ENCODE peak calls at places on chromosomes 5 and 9, in four cellular contexts. V is GM23248, E is HCT116, I is colonic mucosa. S is an unnamed sample. For H3K4me1 and H3K36me3, the result is how much of the 10 kb centered on the place peaks cover.

GRCh38 chr9:12554636-12555035 is 138.5 kb upstream of the TYRP1 start:
- DNase-seq in V (peak), E (no peak), I (no peak), S (peak)

GRCh38 chr5:128201065-128201926 is 117.7 kb downstream of the SLC12A2 start:
- DNase-seq in V (peak), E (no peak), I (peak), S (peak)

GRCh38 chr5:114782217-114782616 is 387.5 kb downstream of the TRIM36 start:
- DNase-seq in V (no peak), E (no peak), I (no peak), S (no peak)

GRCh38 chr5:170366276-170366675 is 22.9 kb downstream of the KCNMB1 start:
- DNase-seq in V (no peak), E (no peak), I (no peak), S (no peak)

GRCh38 chr9:107932601-107933000 is 443.0 kb upstream of the KLF4 start:
- DNase-seq in V (peak), E (no peak), I (no peak), S (no peak)

GRCh38 chr9:72718503-72718902 is 197.1 kb downstream of the TMC1 start:
- DNase-seq in V (no peak), E (no peak), I (no peak), S (peak)

GRCh38 chr5:132686193-132686592 is 12.4 kb downstream of the IL4 start:
- DNase-seq in V (no peak), E (no peak), I (no peak), S (no peak)

GRCh38 chr5:133942589-133943474 is 25.6 kb downstream of the C5orf15 start:
- DNase-seq in V (peak), E (no peak), I (no peak), S (peak)

GRCh38 chr5:158727771-158728311 is 371.9 kb downstream of the EBF1 start:
- DNase-seq in V (peak), E (no peak), I (no peak), S (no peak)

GRCh38 chr5:142388696-142389095 is 63.9 kb upstream of the SPRY4 start:
- DNase-seq in V (no peak), E (no peak), I (no peak), S (no peak)

GRCh38 chr5:59583810-59584562 is 309.5 kb downstream of the PDE4D start:
- DNase-seq in V (no peak), E (no peak), I (peak), S (no peak)

GRCh38 chr5:141814064-141814982 is 63.9 kb downstream of the PCDH1 start:
- DNase-seq in V (peak), E (peak), I (peak), S (peak)

GRCh38 chr5:134003957-134004625 is 684 bp downstream of the VDAC1 start:
- DNase-seq in V (peak), E (no peak), I (peak), S (peak)

GRCh38 chr9:95819636-95820035 is 55.9 kb upstream of the ERCC6L2 start:
- DNase-seq in V (no peak), E (no peak), I (no peak), S (peak)

GRCh38 chr5:140294753-140295152 is 8.1 kb downstream of the PFDN1 start:
- DNase-seq in V (no peak), E (no peak), I (no peak), S (no peak)

GRCh38 chr5:172280937-172281336 is 2.6 kb downstream of the UBTD2 start:
- DNase-seq in V (peak), E (no peak), I (no peak), S (no peak)

GRCh38 chr5:179129607-179130071 is 69.5 kb downstream of the ZNF354C start:
- DNase-seq in V (no peak), E (no peak), I (no peak), S (peak)

GRCh38 chr5:73902327-73903051 is 276.5 kb downstream of the ARHGEF28 start:
- DNase-seq in V (peak), E (peak), I (no peak), S (peak)

GRCh38 chr9:121725008-121725795 is 73.8 kb downstream of the DAB2IP start:
- DNase-seq in V (peak), E (no peak), I (peak), S (no peak)

GRCh38 chr9:116767219-116767618 is 80.1 kb downstream of the TRIM32 start:
- DNase-seq in V (no peak), E (no peak), I (no peak), S (peak)

GRCh38 chr5:157222506-157223230 is 42.0 kb downstream of the ITK start:
- DNase-seq in V (peak), E (no peak), I (no peak), S (no peak)

DNA sequence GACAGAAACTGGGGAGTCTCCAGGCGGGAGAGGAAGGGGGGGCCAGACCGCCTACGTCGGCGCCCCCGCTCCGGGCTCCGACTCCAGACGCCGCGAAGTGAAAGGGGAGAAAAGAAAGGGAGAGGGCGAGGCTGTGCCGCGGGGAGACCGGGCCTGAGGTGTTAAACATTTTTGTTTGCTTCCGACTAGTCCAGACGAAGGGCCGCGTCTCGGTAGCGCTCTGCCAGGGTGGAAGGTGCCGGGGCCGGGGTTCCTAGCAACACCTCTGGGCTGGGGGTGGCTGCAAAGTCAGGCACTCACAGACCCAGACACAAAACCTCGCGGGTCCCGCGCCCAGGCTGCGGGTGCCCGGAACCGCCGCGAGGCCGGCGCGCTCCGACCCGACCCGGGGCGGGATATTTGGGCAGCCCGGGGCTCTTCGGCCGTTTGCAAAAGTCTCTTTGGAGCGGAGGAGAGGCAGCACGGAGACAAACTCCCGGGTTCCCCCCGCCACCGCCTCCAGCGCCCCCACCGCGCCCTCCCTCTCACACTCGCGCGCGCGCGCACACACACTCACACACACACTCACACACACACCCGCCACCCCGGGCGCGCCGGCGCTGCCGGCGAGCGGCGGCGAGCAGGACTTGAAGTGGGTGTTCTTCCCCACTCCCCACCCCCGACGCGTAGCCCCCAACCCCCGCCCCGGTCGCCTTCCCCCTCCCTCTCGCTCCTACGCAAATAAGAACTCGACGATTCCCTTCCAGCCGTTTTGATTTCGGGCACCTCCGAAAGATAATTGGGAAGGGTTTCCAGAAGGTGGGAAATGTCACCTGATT is 564 bp upstream of the FST start:
- DNase-seq in V (peak), E (no peak), I (peak), S (peak)
- H3K9ac ChIP-seq in V (peak), E (no peak), I (peak), S (peak)

GRCh38 chr5:57627661-57628060 is 145.1 kb upstream of the ACTBL2 start:
- DNase-seq in V (no peak), E (no peak), I (no peak), S (no peak)

GRCh38 chr5:57621624-57622023 is 139.0 kb upstream of the ACTBL2 start:
- DNase-seq in V (no peak), E (no peak), I (no peak), S (no peak)

GRCh38 chr5:57626703-57627102 is 144.1 kb upstream of the ACTBL2 start:
- DNase-seq in V (peak), E (no peak), I (no peak), S (no peak)
- H3K4me1 ChIP-seq in V (under half), E (under half), I (under half), S (under half)

GRCh38 chr5:87410941-87411340 is 1.8 kb downstream of the CCNH start:
- DNase-seq in V (peak), E (no peak), I (no peak), S (no peak)
- H3K36me3 ChIP-seq in V (under half), E (under half), I (under half), S (under half)

GRCh38 chr5:96861044-96861443 is 15.3 kb upstream of the ERAP2 start:
- DNase-seq in V (no peak), E (no peak), I (no peak), S (no peak)
- H3K9ac ChIP-seq in V (no peak), E (no peak), I (no peak), S (no peak)

GRCh38 chr5:111229126-111229525 is 4.9 kb downstream of the CAMK4 start:
- DNase-seq in V (no peak), E (no peak), I (no peak), S (no peak)

GRCh38 chr5:111227226-111227782 is 3.1 kb downstream of the CAMK4 start:
- DNase-seq in V (no peak), E (no peak), I (no peak), S (no peak)

GRCh38 chr5:111225926-111226325 is 1.7 kb downstream of the CAMK4 start:
- DNase-seq in V (no peak), E (no peak), I (no peak), S (no peak)

GRCh38 chr5:111226556-111226955 is 2.4 kb downstream of the CAMK4 start:
- DNase-seq in V (no peak), E (no peak), I (no peak), S (no peak)

GRCh38 chr5:111227805-111228204 is 3.6 kb downstream of the CAMK4 start:
- DNase-seq in V (peak), E (no peak), I (peak), S (no peak)
- H3K4me1 ChIP-seq in V (under half), E (under half), I (under half), S (under half)

GRCh38 chr9:128262687-128263086 is 13.1 kb downstream of the GOLGA2 start:
- DNase-seq in V (no peak), E (no peak), I (no peak), S (no peak)
- H3K36me3 ChIP-seq in V (half or more), E (under half), I (under half), S (half or more)

GRCh38 chr9:35691325-35691631 is 1.6 kb upstream of the TPM2 start:
- DNase-seq in V (no peak), E (no peak), I (no peak), S (no peak)
- H3K9ac ChIP-seq in V (peak), E (peak), I (peak), S (peak)

DNA sequence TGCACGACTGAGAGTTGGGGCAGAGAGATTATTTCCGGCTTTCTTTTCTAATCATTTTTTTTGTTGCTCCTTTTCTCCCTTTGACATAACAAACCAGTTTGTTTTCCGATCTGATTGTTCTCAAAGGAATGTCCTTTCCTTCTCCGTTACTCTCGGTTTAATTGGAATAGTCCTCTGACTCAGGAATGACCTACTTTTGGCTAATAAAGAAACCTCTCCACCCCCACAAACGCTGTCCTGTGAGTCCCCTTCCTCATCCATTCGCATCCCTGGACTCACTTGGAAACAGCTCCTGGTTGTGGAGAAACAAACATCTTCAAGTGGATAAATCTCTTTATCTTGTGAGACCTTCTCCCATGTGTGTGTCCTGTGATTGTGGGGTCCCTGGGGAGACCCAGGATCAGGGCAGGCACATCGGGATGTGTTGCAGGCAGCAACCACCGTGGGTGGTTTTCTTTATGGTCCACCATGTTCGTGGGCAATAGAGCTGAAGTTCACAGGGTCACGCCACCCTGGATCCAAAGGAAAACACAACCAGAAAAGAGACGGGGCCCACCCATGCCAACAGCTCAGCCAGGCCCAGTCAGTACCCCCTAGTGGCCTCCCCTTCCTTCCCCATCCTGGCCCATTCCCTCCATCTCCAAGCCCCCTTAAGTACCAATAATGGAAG is 45.2 kb upstream of the NEK6 start:
- DNase-seq in V (peak), E (no peak), I (no peak), S (peak)
- H3K4me1 ChIP-seq in V (under half), E (under half), I (under half), S (under half)

DNA sequence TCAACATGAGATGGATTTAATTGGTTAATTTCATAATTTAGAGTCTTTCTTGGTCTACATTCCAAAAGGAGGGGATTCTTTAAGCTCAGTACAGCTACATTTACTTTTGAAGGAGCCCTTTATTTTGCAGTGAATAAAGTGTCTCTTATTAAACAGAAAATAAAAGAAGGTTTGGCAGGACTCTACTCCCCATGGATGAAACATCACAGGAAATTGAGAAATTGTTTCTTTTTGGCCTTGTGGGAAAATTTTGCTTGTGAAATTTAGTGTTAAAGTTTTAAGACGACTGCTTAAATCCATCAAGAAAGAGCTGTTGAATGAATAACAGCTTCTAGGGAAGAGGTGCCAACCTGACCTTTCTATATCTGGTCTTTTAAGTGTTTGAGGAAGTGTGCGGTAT is 187.7 kb downstream of the NTRK2 start:
- DNase-seq in V (peak), E (no peak), I (no peak), S (no peak)
- H3K36me3 ChIP-seq in V (under half), E (under half), I (under half), S (under half)

S was measured in endodermal cell.